ENCODE peak calls at places on chromosomes 7 and 10, in four cellular contexts. One of them, this sample, is unnamed. For H3K4me1, the result is how much of the 10 kb centered on the place peaks cover.

GRCh38 chr10:132671171-132672154 is 114.5 kb downstream of the NKX6-2 start:
- ATAC-seq in A549: no peak
- ATAC-seq in GM12878: no peak
- ATAC-seq in HepG2: no peak
- ATAC-seq in this sample: no peak

GRCh38 chr10:79229830-79230562 is 117.3 kb upstream of the PPIF start:
- ATAC-seq in GM12878: peak
- ATAC-seq in HepG2: no peak
- ATAC-seq in A549: peak
- ATAC-seq in this sample: no peak

GRCh38 chr7:107505997-107506682 is 36.3 kb downstream of the GPR22 start:
- ATAC-seq in HepG2: peak
- ATAC-seq in A549: no peak
- ATAC-seq in GM12878: no peak
- ATAC-seq in this sample: no peak

GRCh38 chr7:150732786-150733733 is 4.2 kb upstream of the GIMAP5 start:
- ATAC-seq in GM12878: no peak
- ATAC-seq in A549: no peak
- ATAC-seq in HepG2: no peak
- ATAC-seq in this sample: no peak

GRCh38 chr10:117553171-117553814 is 10.7 kb downstream of the EMX2 start:
- ATAC-seq in A549: no peak
- ATAC-seq in HepG2: no peak
- ATAC-seq in GM12878: no peak
- ATAC-seq in this sample: no peak

GRCh38 chr7:106623846-106624245 is 37.1 kb downstream of the CCDC71L start:
- ATAC-seq in GM12878: no peak
- ATAC-seq in A549: peak
- ATAC-seq in HepG2: no peak
- ATAC-seq in this sample: no peak

GRCh38 chr7:105594034-105594433 is 12.7 kb upstream of the EFCAB10 start:
- ATAC-seq in A549: peak
- ATAC-seq in HepG2: peak
- ATAC-seq in GM12878: peak
- ATAC-seq in this sample: no peak

GRCh38 chr10:70265032-70265689 is 18.6 kb downstream of the NPFFR1 start:
- ATAC-seq in A549: peak
- ATAC-seq in GM12878: peak
- ATAC-seq in HepG2: peak
- ATAC-seq in this sample: no peak

GRCh38 chr10:110416776-110417732 is 80.7 kb upstream of the DUSP5 start:
- ATAC-seq in GM12878: no peak
- ATAC-seq in HepG2: no peak
- ATAC-seq in A549: peak
- ATAC-seq in this sample: no peak

GRCh38 chr7:76364198-76364584 is 5.4 kb upstream of the YWHAG start:
- ATAC-seq in A549: peak
- ATAC-seq in HepG2: no peak
- ATAC-seq in GM12878: no peak
- ATAC-seq in this sample: no peak

GRCh38 chr7:128031901-128032604 is 816 bp upstream of the LRRC4 start:
- ATAC-seq in A549: no peak
- ATAC-seq in HepG2: no peak
- ATAC-seq in GM12878: peak
- ATAC-seq in this sample: peak

GRCh38 chr7:25132430-25132829 is 7.4 kb upstream of the CYCS start:
- ATAC-seq in A549: no peak
- ATAC-seq in GM12878: peak
- ATAC-seq in HepG2: no peak
- ATAC-seq in this sample: no peak

GRCh38 chr7:47241112-47242065 is 340.5 kb downstream of the TNS3 start:
- ATAC-seq in A549: no peak
- ATAC-seq in GM12878: no peak
- ATAC-seq in HepG2: no peak
- ATAC-seq in this sample: no peak

GRCh38 chr7:2046581-2047271 is 186.0 kb downstream of the MAD1L1 start:
- ATAC-seq in GM12878: no peak
- ATAC-seq in A549: no peak
- ATAC-seq in HepG2: no peak
- ATAC-seq in this sample: no peak
- H3K4me1 ChIP-seq in GM12878: under half
- H3K4me1 ChIP-seq in A549: under half
- H3K4me1 ChIP-seq in HepG2: under half
- H3K4me1 ChIP-seq in this sample: under half

GRCh38 chr7:102978280-102978679 is 65.5 kb downstream of the LRRC17 start:
- ATAC-seq in HepG2: no peak
- ATAC-seq in GM12878: no peak
- ATAC-seq in A549: peak
- ATAC-seq in this sample: no peak
- H3K27ac ChIP-seq in HepG2: no peak
- H3K27ac ChIP-seq in GM12878: no peak
- H3K27ac ChIP-seq in A549: peak
- H3K27ac ChIP-seq in this sample: no peak

DNA sequence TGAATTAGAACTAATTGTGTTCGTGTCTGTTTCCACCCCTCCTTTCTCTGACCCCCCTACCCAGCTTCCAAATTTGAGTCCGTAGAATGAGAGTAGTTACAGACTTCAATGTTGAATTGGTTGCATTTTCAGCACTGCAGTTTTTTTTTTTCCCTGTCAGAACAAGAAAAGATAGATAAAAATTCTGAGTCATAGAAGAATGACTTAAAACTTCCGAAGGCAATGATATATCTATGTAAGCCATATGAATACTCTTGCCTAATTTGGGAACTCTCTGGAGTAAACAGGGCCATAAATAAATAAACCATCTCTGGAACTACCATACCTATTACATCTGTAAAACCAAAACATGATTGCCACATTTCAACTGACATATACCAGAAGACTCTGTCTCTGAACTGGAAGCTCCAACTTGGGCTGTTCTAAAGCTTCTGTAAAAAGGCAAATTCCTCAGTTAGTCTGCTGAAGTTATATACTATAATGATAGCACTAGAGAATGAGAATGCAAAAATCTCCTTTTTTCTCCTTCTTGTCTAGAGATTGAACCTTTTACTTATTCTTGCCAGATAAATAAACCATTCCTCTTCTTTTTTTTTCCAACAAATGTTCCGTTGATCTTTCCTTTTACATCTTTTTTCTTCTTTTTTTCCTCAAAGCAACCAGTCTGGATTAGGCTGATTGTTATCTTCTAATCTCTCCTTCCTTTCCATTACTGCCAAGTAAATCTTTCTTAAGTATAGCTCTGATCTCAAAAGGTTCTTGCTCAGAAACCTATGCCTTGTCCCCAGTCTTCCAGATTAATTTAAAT is 23.5 kb downstream of the VCL start:
- ATAC-seq in HepG2: no peak
- ATAC-seq in A549: peak
- ATAC-seq in GM12878: no peak
- ATAC-seq in this sample: no peak
- TF ChIP-seq EP300 in HepG2: no peak
- TF ChIP-seq EP300 in A549: no peak
- TF ChIP-seq EP300 in GM12878: no peak
- TF ChIP-seq EP300 in this sample: no peak

GRCh38 chr7:40223451-40224112 is 88.8 kb downstream of the SUGCT start:
- ATAC-seq in HepG2: no peak
- ATAC-seq in GM12878: no peak
- ATAC-seq in A549: no peak
- ATAC-seq in this sample: no peak
- H3K4me1 ChIP-seq in HepG2: under half
- H3K4me1 ChIP-seq in GM12878: under half
- H3K4me1 ChIP-seq in A549: under half
- H3K4me1 ChIP-seq in this sample: under half

GRCh38 chr7:55977831-55978230 is 13.4 kb downstream of the NIPSNAP2 start:
- ATAC-seq in HepG2: no peak
- ATAC-seq in A549: peak
- ATAC-seq in GM12878: no peak
- ATAC-seq in this sample: no peak
- H3K27ac ChIP-seq in HepG2: no peak
- H3K27ac ChIP-seq in A549: no peak
- H3K27ac ChIP-seq in GM12878: no peak
- H3K27ac ChIP-seq in this sample: no peak

GRCh38 chr10:515674-516073 is 173.8 kb downstream of the DIP2C start:
- ATAC-seq in HepG2: no peak
- ATAC-seq in GM12878: peak
- ATAC-seq in A549: no peak
- ATAC-seq in this sample: no peak
- TF ChIP-seq EP300 in HepG2: no peak
- TF ChIP-seq EP300 in GM12878: no peak
- TF ChIP-seq EP300 in A549: no peak
- TF ChIP-seq EP300 in this sample: no peak

DNA sequence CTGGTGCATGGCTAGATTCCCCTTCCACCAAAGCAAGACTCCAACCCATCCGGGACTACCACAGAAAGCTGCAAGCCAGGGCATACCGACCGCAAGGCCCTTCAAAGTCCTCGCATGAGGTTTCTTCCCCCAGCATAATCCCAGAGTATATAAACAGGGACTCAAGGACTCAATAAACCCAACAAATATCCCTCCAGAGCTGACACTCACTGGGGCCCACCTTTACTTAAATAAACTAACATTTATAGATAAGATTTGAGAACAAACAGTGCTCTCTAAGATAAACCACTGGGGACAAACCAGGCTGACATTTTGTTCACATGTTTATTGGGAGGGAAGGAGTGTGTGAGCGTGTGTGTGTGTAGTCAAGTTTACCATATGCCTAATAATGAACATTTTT is 138.2 kb downstream of the ADAM12 start:
- ATAC-seq in HepG2: no peak
- ATAC-seq in GM12878: no peak
- ATAC-seq in A549: no peak
- ATAC-seq in this sample: no peak
- H3K4me1 ChIP-seq in HepG2: under half
- H3K4me1 ChIP-seq in GM12878: under half
- H3K4me1 ChIP-seq in A549: under half
- H3K4me1 ChIP-seq in this sample: under half

GRCh38 chr7:39132306-39132705 is 154.6 kb downstream of the POU6F2 start:
- ATAC-seq in GM12878: no peak
- ATAC-seq in A549: no peak
- ATAC-seq in HepG2: no peak
- ATAC-seq in this sample: no peak

GRCh38 chr7:39133088-39133487 is 155.4 kb downstream of the POU6F2 start:
- ATAC-seq in GM12878: peak
- ATAC-seq in HepG2: no peak
- ATAC-seq in A549: no peak
- ATAC-seq in this sample: no peak

GRCh38 chr7:39142750-39143149 is 165.0 kb downstream of the POU6F2 start:
- ATAC-seq in HepG2: no peak
- ATAC-seq in A549: no peak
- ATAC-seq in GM12878: no peak
- ATAC-seq in this sample: no peak

DNA sequence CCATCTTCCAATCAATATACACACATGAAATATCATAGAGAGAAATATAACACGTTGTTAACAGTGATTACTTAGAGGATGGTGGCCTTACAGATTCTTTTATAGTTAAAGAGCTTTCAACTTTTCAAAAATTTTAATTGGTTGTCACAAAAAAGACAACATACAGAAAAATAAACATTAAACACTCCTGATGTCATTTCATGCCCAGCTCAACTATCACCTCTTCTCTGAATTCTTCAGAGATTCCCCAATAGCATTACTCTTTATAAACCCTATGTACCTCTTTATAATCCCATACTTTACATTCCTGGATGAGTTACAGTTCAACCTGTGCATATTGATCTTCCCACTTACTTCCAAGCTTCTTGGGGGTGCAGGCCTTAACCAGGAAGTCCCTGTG is 159.8 kb downstream of the POU6F2 start:
- ATAC-seq in A549: no peak
- ATAC-seq in HepG2: no peak
- ATAC-seq in GM12878: no peak
- ATAC-seq in this sample: no peak
- H3K27ac ChIP-seq in A549: no peak
- H3K27ac ChIP-seq in HepG2: no peak
- H3K27ac ChIP-seq in GM12878: no peak
- H3K27ac ChIP-seq in this sample: no peak

GRCh38 chr7:36644625-36645422 is 79.5 kb downstream of the AOAH start:
- ATAC-seq in GM12878: no peak
- ATAC-seq in HepG2: no peak
- ATAC-seq in A549: no peak
- ATAC-seq in this sample: no peak
- TF ChIP-seq EP300 in GM12878: no peak
- TF ChIP-seq EP300 in HepG2: no peak
- TF ChIP-seq EP300 in A549: no peak
- TF ChIP-seq EP300 in this sample: no peak

This sample was measured in gastroesophageal sphincter.